ENCODE peak calls at places on chromosome 4, in eight cellular contexts. One of them, this sample, is unnamed.

GRCh38 chr4:21034728-21035127 is 334.5 kb downstream of the PACRGL start:
- DNase-seq in bronchial epithelial cell: no peak
- DNase-seq in GM12865: no peak
- DNase-seq in AG10803: no peak
- DNase-seq in cardiac muscle cell: no peak
- DNase-seq in astrocyte of the spinal cord: no peak
- DNase-seq in pancreas: no peak
- DNase-seq in Peyer's patch: no peak
- DNase-seq in this sample: no peak

GRCh38 chr4:143127621-143128020 is 57.1 kb upstream of the USP38 start:
- DNase-seq in bronchial epithelial cell: no peak
- DNase-seq in GM12865: no peak
- DNase-seq in pancreas: no peak
- DNase-seq in astrocyte of the spinal cord: no peak
- DNase-seq in Peyer's patch: no peak
- DNase-seq in cardiac muscle cell: no peak
- DNase-seq in AG10803: no peak
- DNase-seq in this sample: no peak

GRCh38 chr4:664713-665231 is 9.3 kb downstream of the ATP5ME start:
- DNase-seq in bronchial epithelial cell: no peak
- DNase-seq in GM12865: no peak
- DNase-seq in pancreas: peak; percentile 72
- DNase-seq in Peyer's patch: no peak
- DNase-seq in cardiac muscle cell: no peak
- DNase-seq in AG10803: no peak
- DNase-seq in astrocyte of the spinal cord: no peak
- DNase-seq in this sample: no peak

GRCh38 chr4:5719329-5720055 is 8.5 kb downstream of the EVC start:
- DNase-seq in bronchial epithelial cell: no peak
- DNase-seq in pancreas: no peak
- DNase-seq in cardiac muscle cell: no peak
- DNase-seq in Peyer's patch: no peak
- DNase-seq in GM12865: no peak
- DNase-seq in astrocyte of the spinal cord: no peak
- DNase-seq in AG10803: no peak
- DNase-seq in this sample: no peak

GRCh38 chr4:57993934-57994333 is 883.7 kb upstream of the IGFBP7 start:
- DNase-seq in bronchial epithelial cell: no peak
- DNase-seq in AG10803: no peak
- DNase-seq in GM12865: no peak
- DNase-seq in cardiac muscle cell: no peak
- DNase-seq in Peyer's patch: no peak
- DNase-seq in astrocyte of the spinal cord: no peak
- DNase-seq in pancreas: no peak
- DNase-seq in this sample: no peak

GRCh38 chr4:40205259-40206198 is 8.7 kb downstream of the RHOH start:
- DNase-seq in pancreas: no peak
- DNase-seq in astrocyte of the spinal cord: no peak
- DNase-seq in AG10803: no peak
- DNase-seq in Peyer's patch: peak; percentile 64
- DNase-seq in bronchial epithelial cell: no peak
- DNase-seq in cardiac muscle cell: no peak
- DNase-seq in GM12865: peak; percentile 95
- DNase-seq in this sample: no peak

GRCh38 chr4:94803181-94803580 is 45.4 kb downstream of the BMPR1B start:
- DNase-seq in astrocyte of the spinal cord: peak; percentile 44
- DNase-seq in bronchial epithelial cell: no peak
- DNase-seq in cardiac muscle cell: peak; percentile 18
- DNase-seq in pancreas: no peak
- DNase-seq in GM12865: no peak
- DNase-seq in AG10803: peak; percentile 40
- DNase-seq in Peyer's patch: no peak
- DNase-seq in this sample: no peak

GRCh38 chr4:147550626-147551250 is 66.5 kb upstream of the TMEM184C start:
- DNase-seq in bronchial epithelial cell: peak; percentile 72
- DNase-seq in cardiac muscle cell: peak; percentile 51
- DNase-seq in astrocyte of the spinal cord: peak; percentile 83
- DNase-seq in AG10803: peak; percentile 39
- DNase-seq in GM12865: peak; percentile 82
- DNase-seq in pancreas: no peak
- DNase-seq in Peyer's patch: no peak
- DNase-seq in this sample: peak; percentile 38

GRCh38 chr4:75843596-75843995 is 58.7 kb downstream of the PPEF2 start:
- DNase-seq in cardiac muscle cell: no peak
- DNase-seq in bronchial epithelial cell: no peak
- DNase-seq in astrocyte of the spinal cord: no peak
- DNase-seq in Peyer's patch: no peak
- DNase-seq in GM12865: no peak
- DNase-seq in pancreas: no peak
- DNase-seq in AG10803: no peak
- DNase-seq in this sample: no peak

GRCh38 chr4:25320374-25321172 is 8.0 kb downstream of the ZCCHC4 start:
- DNase-seq in AG10803: peak; percentile 67
- DNase-seq in astrocyte of the spinal cord: peak; percentile 88
- DNase-seq in pancreas: no peak
- DNase-seq in GM12865: no peak
- DNase-seq in cardiac muscle cell: peak; percentile 81
- DNase-seq in Peyer's patch: no peak
- DNase-seq in bronchial epithelial cell: peak; percentile 87
- DNase-seq in this sample: peak; percentile 25

GRCh38 chr4:44162538-44163270 is 285.9 kb downstream of the KCTD8 start:
- DNase-seq in astrocyte of the spinal cord: no peak
- DNase-seq in bronchial epithelial cell: no peak
- DNase-seq in pancreas: no peak
- DNase-seq in Peyer's patch: no peak
- DNase-seq in cardiac muscle cell: no peak
- DNase-seq in AG10803: no peak
- DNase-seq in GM12865: no peak
- DNase-seq in this sample: no peak

GRCh38 chr4:26493461-26493860 is 3.2 kb upstream of the CCKAR start:
- DNase-seq in GM12865: no peak
- DNase-seq in astrocyte of the spinal cord: no peak
- DNase-seq in pancreas: no peak
- DNase-seq in AG10803: no peak
- DNase-seq in cardiac muscle cell: no peak
- DNase-seq in Peyer's patch: no peak
- DNase-seq in bronchial epithelial cell: no peak
- DNase-seq in this sample: no peak

GRCh38 chr4:142112451-142112850 is 476.1 kb downstream of the IL15 start:
- DNase-seq in pancreas: no peak
- DNase-seq in cardiac muscle cell: peak; percentile 53
- DNase-seq in astrocyte of the spinal cord: no peak
- DNase-seq in Peyer's patch: no peak
- DNase-seq in GM12865: no peak
- DNase-seq in AG10803: no peak
- DNase-seq in bronchial epithelial cell: no peak
- DNase-seq in this sample: no peak

GRCh38 chr4:20809796-20810195 is 109.5 kb downstream of the PACRGL start:
- DNase-seq in AG10803: no peak
- DNase-seq in cardiac muscle cell: no peak
- DNase-seq in bronchial epithelial cell: peak; percentile 100
- DNase-seq in Peyer's patch: no peak
- DNase-seq in pancreas: no peak
- DNase-seq in GM12865: no peak
- DNase-seq in astrocyte of the spinal cord: no peak
- DNase-seq in this sample: no peak

GRCh38 chr4:44817905-44818304 is 91.5 kb upstream of the GNPDA2 start:
- DNase-seq in Peyer's patch: no peak
- DNase-seq in astrocyte of the spinal cord: no peak
- DNase-seq in cardiac muscle cell: peak; percentile 12
- DNase-seq in pancreas: no peak
- DNase-seq in AG10803: no peak
- DNase-seq in GM12865: no peak
- DNase-seq in bronchial epithelial cell: no peak
- DNase-seq in this sample: no peak

GRCh38 chr4:86939737-86940141 is 4.9 kb downstream of the AFF1 start:
- DNase-seq in bronchial epithelial cell: no peak
- DNase-seq in AG10803: no peak
- DNase-seq in cardiac muscle cell: no peak
- DNase-seq in Peyer's patch: peak; percentile 74
- DNase-seq in GM12865: peak; percentile 97
- DNase-seq in astrocyte of the spinal cord: no peak
- DNase-seq in pancreas: no peak
- DNase-seq in this sample: peak; percentile 69

GRCh38 chr4:31655328-31655727 is 935.2 kb downstream of the PCDH7 start:
- DNase-seq in Peyer's patch: no peak
- DNase-seq in cardiac muscle cell: peak; percentile 25
- DNase-seq in astrocyte of the spinal cord: peak; percentile 34
- DNase-seq in pancreas: no peak
- DNase-seq in GM12865: no peak
- DNase-seq in bronchial epithelial cell: peak; percentile 45
- DNase-seq in AG10803: peak; percentile 1
- DNase-seq in this sample: no peak

GRCh38 chr4:94412019-94413017 is 39.4 kb upstream of the PDLIM5 start:
- DNase-seq in AG10803: peak; percentile 59
- DNase-seq in bronchial epithelial cell: peak; percentile 92
- DNase-seq in Peyer's patch: no peak
- DNase-seq in pancreas: no peak
- DNase-seq in astrocyte of the spinal cord: peak; percentile 71
- DNase-seq in GM12865: no peak
- DNase-seq in cardiac muscle cell: peak; percentile 93
- DNase-seq in this sample: no peak

GRCh38 chr4:80185787-80186548 is 11.3 kb upstream of the PRDM8 start:
- DNase-seq in AG10803: no peak
- DNase-seq in cardiac muscle cell: no peak
- DNase-seq in pancreas: no peak
- DNase-seq in astrocyte of the spinal cord: no peak
- DNase-seq in Peyer's patch: no peak
- DNase-seq in GM12865: no peak
- DNase-seq in bronchial epithelial cell: no peak
- DNase-seq in this sample: peak; percentile 10

GRCh38 chr4:168594121-168594520 is 97.3 kb downstream of the PALLD start:
- DNase-seq in astrocyte of the spinal cord: no peak
- DNase-seq in pancreas: no peak
- DNase-seq in Peyer's patch: no peak
- DNase-seq in bronchial epithelial cell: peak; percentile 73
- DNase-seq in GM12865: no peak
- DNase-seq in cardiac muscle cell: no peak
- DNase-seq in AG10803: no peak
- DNase-seq in this sample: no peak

GRCh38 chr4:38686682-38687081 is 22.7 kb downstream of the KLF3 start:
- DNase-seq in bronchial epithelial cell: no peak
- DNase-seq in astrocyte of the spinal cord: no peak
- DNase-seq in pancreas: no peak
- DNase-seq in Peyer's patch: no peak
- DNase-seq in cardiac muscle cell: no peak
- DNase-seq in GM12865: no peak
- DNase-seq in AG10803: peak; percentile 23
- DNase-seq in this sample: no peak

GRCh38 chr4:20496078-20496477 is 204.2 kb upstream of the PACRGL start:
- DNase-seq in pancreas: no peak
- DNase-seq in astrocyte of the spinal cord: no peak
- DNase-seq in AG10803: no peak
- DNase-seq in cardiac muscle cell: no peak
- DNase-seq in Peyer's patch: no peak
- DNase-seq in bronchial epithelial cell: no peak
- DNase-seq in GM12865: no peak
- DNase-seq in this sample: no peak

GRCh38 chr4:150224896-150225591 is 146.8 kb downstream of the DCLK2 start:
- DNase-seq in AG10803: peak; percentile 95
- DNase-seq in pancreas: no peak
- DNase-seq in astrocyte of the spinal cord: peak; percentile 99
- DNase-seq in GM12865: no peak
- DNase-seq in Peyer's patch: no peak
- DNase-seq in cardiac muscle cell: peak; percentile 63
- DNase-seq in bronchial epithelial cell: peak; percentile 28
- DNase-seq in this sample: no peak

GRCh38 chr4:121514443-121514842 is 133.6 kb upstream of the QRFPR start:
- DNase-seq in GM12865: no peak
- DNase-seq in bronchial epithelial cell: no peak
- DNase-seq in Peyer's patch: no peak
- DNase-seq in pancreas: peak; percentile 24
- DNase-seq in AG10803: no peak
- DNase-seq in astrocyte of the spinal cord: no peak
- DNase-seq in cardiac muscle cell: no peak
- DNase-seq in this sample: no peak
- TF ChIP-seq CTCF in GM12865: peak; percentile 2
- TF ChIP-seq CTCF in bronchial epithelial cell: no peak
- TF ChIP-seq CTCF in Peyer's patch: no peak
- TF ChIP-seq CTCF in pancreas: no peak
- TF ChIP-seq CTCF in AG10803: no peak
- TF ChIP-seq CTCF in astrocyte of the spinal cord: peak; percentile 2
- TF ChIP-seq CTCF in cardiac muscle cell: no peak
- TF ChIP-seq CTCF in this sample: peak; percentile 19

GRCh38 chr4:52714597-52715254 is 36.5 kb downstream of the ERVMER34-1 start:
- DNase-seq in cardiac muscle cell: peak; percentile 48
- DNase-seq in bronchial epithelial cell: no peak
- DNase-seq in astrocyte of the spinal cord: no peak
- DNase-seq in GM12865: peak; percentile 69
- DNase-seq in AG10803: no peak
- DNase-seq in Peyer's patch: no peak
- DNase-seq in pancreas: no peak
- DNase-seq in this sample: no peak
- TF ChIP-seq CTCF in cardiac muscle cell: no peak
- TF ChIP-seq CTCF in bronchial epithelial cell: no peak
- TF ChIP-seq CTCF in astrocyte of the spinal cord: no peak
- TF ChIP-seq CTCF in GM12865: no peak
- TF ChIP-seq CTCF in AG10803: no peak
- TF ChIP-seq CTCF in Peyer's patch: no peak
- TF ChIP-seq CTCF in pancreas: no peak
- TF ChIP-seq CTCF in this sample: no peak

GRCh38 chr4:140330311-140330900 is 43.0 kb upstream of the SCOC start:
- DNase-seq in pancreas: no peak
- DNase-seq in bronchial epithelial cell: peak; percentile 62
- DNase-seq in cardiac muscle cell: peak; percentile 63
- DNase-seq in Peyer's patch: no peak
- DNase-seq in GM12865: peak; percentile 19
- DNase-seq in astrocyte of the spinal cord: peak; percentile 59
- DNase-seq in AG10803: peak; percentile 49
- DNase-seq in this sample: no peak
- TF ChIP-seq CTCF in pancreas: no peak
- TF ChIP-seq CTCF in bronchial epithelial cell: peak; percentile 47
- TF ChIP-seq CTCF in cardiac muscle cell: peak; percentile 61
- TF ChIP-seq CTCF in Peyer's patch: peak; percentile 63
- TF ChIP-seq CTCF in GM12865: no peak
- TF ChIP-seq CTCF in astrocyte of the spinal cord: peak; percentile 56
- TF ChIP-seq CTCF in AG10803: peak; percentile 61
- TF ChIP-seq CTCF in this sample: peak; percentile 25

GRCh38 chr4:48295116-48295515 is 25.5 kb upstream of the TEC start:
- DNase-seq in pancreas: no peak
- DNase-seq in GM12865: no peak
- DNase-seq in cardiac muscle cell: peak; percentile 40
- DNase-seq in Peyer's patch: no peak
- DNase-seq in astrocyte of the spinal cord: no peak
- DNase-seq in AG10803: peak; percentile 33
- DNase-seq in bronchial epithelial cell: no peak
- DNase-seq in this sample: no peak

DNA sequence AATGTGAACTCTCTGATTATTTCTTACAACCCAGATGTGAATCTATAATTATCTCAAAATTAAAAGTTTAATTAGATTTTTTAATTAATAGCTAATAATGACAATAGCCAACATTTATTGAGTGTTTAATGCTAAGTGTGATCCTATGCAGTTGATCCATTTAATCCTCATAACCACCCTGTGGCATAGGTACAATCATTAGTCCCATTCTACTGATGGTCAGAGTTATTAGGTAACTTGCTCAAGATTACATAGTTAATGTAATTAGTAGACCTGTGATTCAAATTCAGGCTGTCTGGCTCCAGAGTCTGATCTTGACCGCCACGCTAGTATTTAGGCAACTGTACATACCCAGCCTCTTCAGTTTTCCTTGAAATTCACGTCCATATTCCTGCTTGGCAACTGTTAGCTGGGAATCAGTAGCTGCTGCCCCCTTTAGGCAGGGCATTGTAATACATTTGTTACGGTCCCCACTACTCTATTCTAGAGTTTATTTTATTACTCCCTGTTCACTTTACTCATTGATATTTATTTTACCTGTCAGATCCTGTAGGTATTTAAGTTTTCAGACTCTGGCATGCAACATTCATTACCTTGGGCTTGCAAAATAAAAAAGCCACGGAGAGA is 20.6 kb upstream of the TEC start:
- DNase-seq in cardiac muscle cell: peak; percentile 33
- DNase-seq in Peyer's patch: peak; percentile 53
- DNase-seq in bronchial epithelial cell: peak; percentile 37
- DNase-seq in pancreas: no peak
- DNase-seq in AG10803: peak; percentile 11
- DNase-seq in GM12865: peak; percentile 16
- DNase-seq in astrocyte of the spinal cord: no peak
- DNase-seq in this sample: peak; percentile 65
- TF ChIP-seq CTCF in cardiac muscle cell: peak; percentile 60
- TF ChIP-seq CTCF in Peyer's patch: peak; percentile 73
- TF ChIP-seq CTCF in bronchial epithelial cell: peak; percentile 67
- TF ChIP-seq CTCF in pancreas: peak; percentile 39
- TF ChIP-seq CTCF in AG10803: peak; percentile 73
- TF ChIP-seq CTCF in GM12865: peak; percentile 67
- TF ChIP-seq CTCF in astrocyte of the spinal cord: peak; percentile 59
- TF ChIP-seq CTCF in this sample: peak; percentile 64